ENCODE peak calls at places on chromosomes 11 and 22, in four cellular contexts. I is adrenal gland, F is ovary, D is HCT116. Q is an unnamed sample. For H3K36me3, the result is how much of the 10 kb centered on the place peaks cover.

GRCh38 chr22:46088541-46089311 is 61.6 kb upstream of the PPARA start:
- DNase-seq in I (no peak), F (peak), D (no peak), Q (peak)

GRCh38 chr22:40714514-40714966 is 35.3 kb downstream of the MCHR1 start:
- DNase-seq in I (no peak), F (peak), D (no peak), Q (no peak)

GRCh38 chr11:61362542-61362875 is 335 bp downstream of the TMEM138 start:
- DNase-seq in I (no peak), F (no peak), D (no peak), Q (no peak)

GRCh38 chr11:8810331-8811301 is 100.4 kb upstream of the AKIP1 start:
- DNase-seq in I (peak), F (peak), D (no peak), Q (peak)

GRCh38 chr11:95991101-95991500 is 67.2 kb upstream of the MTMR2 start:
- DNase-seq in I (no peak), F (no peak), D (no peak), Q (no peak)

GRCh38 chr22:17265649-17266248 is 46.5 kb upstream of the ADA2 start:
- DNase-seq in I (no peak), F (no peak), D (no peak), Q (no peak)

GRCh38 chr11:125174057-125174456 is 9.5 kb downstream of the PKNOX2 start:
- DNase-seq in I (no peak), F (no peak), D (no peak), Q (no peak)

GRCh38 chr11:77634724-77635123 is 2.9 kb downstream of the CLNS1A start:
- DNase-seq in I (no peak), F (no peak), D (no peak), Q (no peak)

GRCh38 chr11:17496406-17496805 is 19.8 kb upstream of the ABCC8 start:
- DNase-seq in I (no peak), F (no peak), D (no peak), Q (no peak)

GRCh38 chr22:48576333-48577013 is 1251.2 kb downstream of the BRD1 start:
- DNase-seq in I (no peak), F (no peak), D (no peak), Q (no peak)

GRCh38 chr22:43136255-43136654 is 6.9 kb downstream of the MCAT start:
- DNase-seq in I (no peak), F (no peak), D (no peak), Q (peak)

GRCh38 chr11:17734418-17734911 is at the start of gene KCNC1:
- DNase-seq in I (peak), F (peak), D (no peak), Q (peak)

GRCh38 chr11:109547356-109548027 is 125.5 kb downstream of the C11orf87 start:
- DNase-seq in I (no peak), F (no peak), D (no peak), Q (no peak)

GRCh38 chr11:109914038-109914437 is 179.2 kb upstream of the ZC3H12C start:
- DNase-seq in I (no peak), F (no peak), D (peak), Q (no peak)

GRCh38 chr11:8956860-8957259 is 7.4 kb downstream of the TMEM9B start:
- DNase-seq in I (no peak), F (no peak), D (no peak), Q (no peak)

GRCh38 chr11:46504817-46505613 is 88.8 kb downstream of the AMBRA1 start:
- DNase-seq in I (no peak), F (no peak), D (no peak), Q (no peak)

GRCh38 chr11:117199061-117199915 is at the start of gene TAGLN:
- DNase-seq in I (no peak), F (peak), D (no peak), Q (peak)

GRCh38 chr11:94325681-94326080 is 21.3 kb downstream of the IZUMO1R start:
- DNase-seq in I (no peak), F (no peak), D (peak), Q (no peak)

GRCh38 chr11:44943118-44943517 is 7.6 kb downstream of the TP53I11 start:
- DNase-seq in I (no peak), F (no peak), D (no peak), Q (peak)

GRCh38 chr11:71153005-71153395 is 99.4 kb downstream of the SHANK2 start:
- DNase-seq in I (no peak), F (no peak), D (no peak), Q (no peak)

GRCh38 chr22:22343603-22344276 is 99.2 kb downstream of the VPREB1 start:
- DNase-seq in I (no peak), F (no peak), D (no peak), Q (peak)

GRCh38 chr11:393219-394033 is 583 bp upstream of the PKP3 start:
- DNase-seq in I (no peak), F (no peak), D (peak), Q (peak)

GRCh38 chr11:122681731-122682130 is 26.2 kb downstream of the UBASH3B start:
- DNase-seq in I (no peak), F (no peak), D (no peak), Q (no peak)

GRCh38 chr11:118180300-118180703 is 3.9 kb upstream of the SCN2B start:
- DNase-seq in I (no peak), F (peak), D (peak), Q (no peak)

GRCh38 chr11:18115360-18116127 is 9.7 kb upstream of the SAAL1 start:
- DNase-seq in I (peak), F (peak), D (peak), Q (no peak)

GRCh38 chr11:78784321-78785061 is 209.8 kb upstream of the NARS2 start:
- DNase-seq in I (no peak), F (no peak), D (no peak), Q (no peak)

GRCh38 chr11:93869830-93870229 is 19.4 kb upstream of the VSTM5 start:
- DNase-seq in I (no peak), F (no peak), D (no peak), Q (no peak)

GRCh38 chr11:1827095-1827797 is 7.5 kb upstream of the SYT8 start:
- DNase-seq in I (no peak), F (no peak), D (no peak), Q (peak)

GRCh38 chr11:8604078-8604723 is 10.2 kb upstream of the STK33 start:
- DNase-seq in I (peak), F (no peak), D (peak), Q (peak)

GRCh38 chr11:111395749-111396148 is 16.7 kb upstream of the POU2AF1 start:
- DNase-seq in I (no peak), F (no peak), D (no peak), Q (no peak)

GRCh38 chr11:130825621-130826020 is 90.7 kb downstream of the SNX19 start:
- DNase-seq in I (no peak), F (no peak), D (no peak), Q (no peak)

GRCh38 chr22:50044485-50045143 is 13.5 kb downstream of the TTLL8 start:
- DNase-seq in I (no peak), F (no peak), D (no peak), Q (no peak)

GRCh38 chr11:47018637-47019036 is 82.1 kb downstream of the CSTPP1 start:
- DNase-seq in I (no peak), F (no peak), D (no peak), Q (no peak)

GRCh38 chr22:44444341-44445306 is 53.4 kb downstream of the RTL6 start:
- DNase-seq in I (no peak), F (no peak), D (no peak), Q (no peak)
- H3K27ac ChIP-seq in I (no peak), F (no peak), D (no peak), Q (no peak)

GRCh38 chr22:26579331-26579886 is 10.5 kb downstream of the TPST2 start:
- DNase-seq in I (no peak), F (no peak), D (no peak), Q (peak)

GRCh38 chr22:26584010-26584409 is 5.9 kb downstream of the TPST2 start:
- DNase-seq in I (no peak), F (no peak), D (no peak), Q (no peak)

GRCh38 chr22:26580240-26580962 is 9.5 kb downstream of the TPST2 start:
- DNase-seq in I (no peak), F (no peak), D (no peak), Q (no peak)

GRCh38 chr22:26581026-26581425 is 8.9 kb downstream of the TPST2 start:
- DNase-seq in I (no peak), F (no peak), D (no peak), Q (no peak)

GRCh38 chr22:26581769-26582168 is 8.2 kb downstream of the TPST2 start:
- DNase-seq in I (no peak), F (no peak), D (no peak), Q (no peak)
- H3K36me3 ChIP-seq in I (under half), F (under half), D (under half), Q (under half)

GRCh38 chr22:19290400-19291217 is 910 bp downstream of the CLTCL1 start:
- DNase-seq in I (no peak), F (no peak), D (no peak), Q (no peak)

GRCh38 chr22:19285831-19286230 is 5.7 kb downstream of the CLTCL1 start:
- DNase-seq in I (no peak), F (no peak), D (no peak), Q (no peak)

GRCh38 chr22:19289475-19290161 is 1.9 kb downstream of the CLTCL1 start:
- DNase-seq in I (no peak), F (no peak), D (no peak), Q (no peak)

GRCh38 chr22:19287889-19288288 is 3.6 kb downstream of the CLTCL1 start:
- DNase-seq in I (no peak), F (no peak), D (no peak), Q (no peak)

DNA sequence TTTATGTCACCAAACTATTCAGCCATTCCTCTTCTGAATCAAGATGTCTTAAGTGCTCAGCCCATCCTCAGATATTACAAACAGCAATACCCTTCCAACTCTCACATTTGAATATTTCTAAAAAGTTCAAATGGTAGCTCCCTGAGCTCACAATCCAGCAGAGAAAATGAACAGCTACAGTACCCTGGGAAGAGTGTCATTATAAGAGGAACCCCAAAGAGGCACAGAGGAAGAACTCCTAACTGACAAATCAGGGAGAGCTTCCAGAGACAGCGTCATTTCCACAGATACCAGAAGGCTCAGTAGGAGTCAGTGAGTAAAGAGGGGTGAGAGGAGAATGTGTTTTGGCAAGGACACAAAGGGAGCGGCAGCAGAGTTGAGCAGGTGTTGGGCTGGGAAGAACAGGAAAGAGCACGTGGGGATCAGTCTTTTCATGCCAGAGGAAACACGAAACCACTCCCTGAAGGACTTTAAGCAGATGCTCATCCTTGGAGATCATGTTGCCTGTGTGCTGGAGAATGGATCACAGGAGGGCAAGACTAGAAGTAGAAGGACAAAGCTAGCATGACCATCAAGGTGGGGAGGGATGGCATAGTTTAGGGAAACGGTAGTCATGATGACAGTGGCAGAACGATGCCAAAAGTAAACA is 4.3 kb downstream of the CLTCL1 start:
- DNase-seq in I (no peak), F (no peak), D (no peak), Q (no peak)
- TF ChIP-seq POLR2A in I (no peak), F (no peak), D (no peak), Q (no peak)

DNA sequence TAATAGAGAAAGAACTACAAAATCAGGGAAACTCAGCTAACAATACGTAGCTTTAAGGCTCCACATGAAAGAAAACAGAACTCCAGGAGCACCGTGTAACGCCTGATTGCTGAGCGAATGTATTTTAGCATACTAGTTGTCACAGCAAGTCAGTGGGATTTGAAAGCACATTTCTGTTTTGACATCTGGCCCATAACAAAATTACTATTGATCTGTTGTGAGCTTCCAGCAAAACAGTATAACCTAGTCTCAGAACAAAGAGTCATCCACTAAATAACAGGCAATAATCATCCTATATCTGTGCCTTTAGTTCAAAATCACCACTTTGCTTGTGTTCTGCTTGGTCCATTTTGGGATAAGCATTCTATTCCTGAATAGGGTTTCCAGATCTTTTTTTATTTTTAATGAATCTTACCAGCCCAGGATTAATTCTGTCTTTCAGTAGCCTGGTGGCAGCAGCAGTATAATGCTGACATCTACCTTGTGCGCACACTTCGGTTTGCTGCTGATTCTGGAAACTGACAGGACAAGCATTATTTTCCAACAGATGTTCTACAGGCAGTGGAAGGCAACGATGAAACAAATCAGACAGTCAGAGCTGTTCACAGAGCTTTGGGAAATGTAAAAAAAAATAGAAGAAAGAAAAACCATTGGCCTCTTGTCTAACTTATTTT is 66.2 kb downstream of the CADM1 start:
- DNase-seq in I (no peak), F (no peak), D (no peak), Q (no peak)
- H3K27ac ChIP-seq in I (no peak), F (no peak), D (no peak), Q (no peak)

GRCh38 chr11:65288706-65289536 is 25.7 kb upstream of the CDC42EP2 start:
- DNase-seq in I (no peak), F (no peak), D (no peak), Q (no peak)
- H3K36me3 ChIP-seq in I (under half), F (under half), D (half or more), Q (under half)

GRCh38 chr11:73013021-73013420 is 129.1 kb downstream of the FCHSD2 start:
- DNase-seq in I (no peak), F (no peak), D (no peak), Q (no peak)

GRCh38 chr11:73011126-73011817 is 130.8 kb downstream of the FCHSD2 start:
- DNase-seq in I (no peak), F (no peak), D (no peak), Q (no peak)

GRCh38 chr11:73009972-73010371 is 132.1 kb downstream of the FCHSD2 start:
- DNase-seq in I (no peak), F (no peak), D (no peak), Q (no peak)

GRCh38 chr11:73017024-73017751 is 124.9 kb downstream of the FCHSD2 start:
- DNase-seq in I (no peak), F (no peak), D (no peak), Q (no peak)

GRCh38 chr11:73012121-73012863 is 129.8 kb downstream of the FCHSD2 start:
- DNase-seq in I (no peak), F (no peak), D (no peak), Q (no peak)
- TF ChIP-seq POLR2A in I (no peak), F (no peak), D (no peak), Q (no peak)

GRCh38 chr22:37661160-37661924 is 2.8 kb downstream of the PDXP start:
- DNase-seq in I (no peak), F (peak), D (no peak), Q (no peak)

GRCh38 chr22:37659897-37660708 is 1.6 kb downstream of the PDXP start:
- DNase-seq in I (no peak), F (no peak), D (no peak), Q (no peak)

GRCh38 chr22:37660709-37661045 is 2.2 kb downstream of the PDXP start:
- DNase-seq in I (no peak), F (no peak), D (no peak), Q (no peak)

GRCh38 chr22:37663521-37664140 is 5.1 kb downstream of the PDXP start:
- DNase-seq in I (no peak), F (no peak), D (no peak), Q (no peak)

DNA sequence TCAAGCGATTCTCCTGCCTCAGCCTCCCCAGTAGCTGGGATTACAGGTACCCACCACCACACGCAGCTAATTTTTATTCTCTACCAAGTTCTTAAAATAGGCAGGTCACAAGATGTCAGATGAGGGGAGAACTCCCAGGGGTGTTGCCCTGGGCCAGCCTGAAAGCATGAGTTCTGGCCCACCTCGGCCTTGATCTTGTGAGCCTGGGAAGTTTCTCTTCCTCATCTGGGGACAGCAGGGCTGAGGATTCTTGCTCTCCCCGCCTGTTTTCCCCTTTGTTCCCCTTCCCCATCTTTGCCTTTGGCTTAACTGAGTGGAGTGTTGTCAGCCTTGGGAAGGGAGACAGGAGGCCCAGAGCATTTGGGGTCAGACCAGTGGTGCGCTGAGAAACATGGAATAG is 3.5 kb downstream of the PDXP start:
- DNase-seq in I (no peak), F (no peak), D (no peak), Q (peak)
- H3K27ac ChIP-seq in I (no peak), F (peak), D (no peak), Q (peak)

GRCh38 chr11:74777877-74778276 is 29.2 kb downstream of the RNF169 start:
- DNase-seq in I (no peak), F (no peak), D (no peak), Q (no peak)
- H3K36me3 ChIP-seq in I (under half), F (under half), D (under half), Q (under half)

Q was measured in Peyer's patch.